ENCODE peak calls at places on chromosomes 11 and 22, in nine cellular contexts. W is cardiac muscle cell, M is BJ, Y is small intestine, V is adipocyte, R is adrenal gland, B is fibroblast of lung, S is testis, A is transverse colon. H is an unnamed sample.
A peak's percentile ranks its signal among the peaks of the same experiment; 100 is the strongest.

GRCh38 chr11:103798029-103798428 is 238.4 kb upstream of the DDI1 start:
- DNase-seq in W (peak; percentile 94), M (peak; percentile 57), Y (no peak), V (peak; percentile 55), R (no peak), B (peak; percentile 86), S (no peak), A (no peak), H (no peak)

GRCh38 chr11:17439316-17439782 is 37.3 kb downstream of the ABCC8 start:
- DNase-seq in W (no peak), M (no peak), Y (peak; percentile 8), V (no peak), R (no peak), B (no peak), S (no peak), A (no peak), H (no peak)

GRCh38 chr11:37544491-37544890 is 946.5 kb upstream of the RAG2 start:
- DNase-seq in W (no peak), M (no peak), Y (no peak), V (no peak), R (no peak), B (no peak), S (no peak), A (no peak), H (no peak)

GRCh38 chr11:73521621-73522020 is 76.3 kb downstream of the FAM168A start:
- DNase-seq in W (no peak), M (no peak), Y (no peak), V (no peak), R (no peak), B (peak; percentile 61), S (no peak), A (no peak), H (no peak)

GRCh38 chr22:30877662-30878515 is 90.7 kb downstream of the MORC2 start:
- DNase-seq in W (no peak), M (no peak), Y (no peak), V (no peak), R (peak; percentile 49), B (no peak), S (no peak), A (no peak), H (no peak)

GRCh38 chr22:27110985-27111451 is 453.6 kb downstream of the MIAT start:
- DNase-seq in W (peak; percentile 76), M (no peak), Y (no peak), V (no peak), R (no peak), B (peak; percentile 96), S (no peak), A (no peak), H (no peak)

GRCh38 chr22:48710410-48710809 is 1117.3 kb downstream of the BRD1 start:
- DNase-seq in W (no peak), M (no peak), Y (no peak), V (no peak), R (no peak), B (no peak), S (no peak), A (no peak), H (no peak)

GRCh38 chr22:48528221-48528915 is 1299.3 kb downstream of the BRD1 start:
- DNase-seq in W (no peak), M (no peak), Y (no peak), V (no peak), R (no peak), B (no peak), S (no peak), A (no peak), H (no peak)

GRCh38 chr11:34395916-34396555 is 38.2 kb upstream of the ABTB2 start:
- DNase-seq in W (no peak), M (no peak), Y (no peak), V (peak; percentile 61), R (no peak), B (peak; percentile 56), S (no peak), A (no peak), H (no peak)

GRCh38 chr22:36022162-36022561 is 6.5 kb downstream of the RBFOX2 start:
- DNase-seq in W (peak; percentile 46), M (peak; percentile 26), Y (no peak), V (peak; percentile 73), R (no peak), B (peak; percentile 70), S (no peak), A (no peak), H (no peak)

GRCh38 chr11:58575377-58576020 is at the start of gene LPXN:
- DNase-seq in W (peak; percentile 16), M (no peak), Y (peak; percentile 39), V (no peak), R (peak; percentile 27), B (peak; percentile 82), S (no peak), A (peak; percentile 48), H (no peak)

GRCh38 chr22:37564111-37564711 is 3.9 kb downstream of the CDC42EP1 start:
- DNase-seq in W (peak; percentile 93), M (no peak), Y (no peak), V (peak; percentile 30), R (peak; percentile 78), B (peak; percentile 81), S (no peak), A (no peak), H (no peak)

GRCh38 chr11:131978351-131978750 is 607.9 kb downstream of the NTM start:
- DNase-seq in W (no peak), M (no peak), Y (no peak), V (no peak), R (no peak), B (peak; percentile 46), S (no peak), A (no peak), H (no peak)

GRCh38 chr22:42648368-42649260 is 578 bp downstream of the CYB5R3 start:
- DNase-seq in W (peak; percentile 45), M (no peak), Y (peak; percentile 93), V (peak; percentile 81), R (peak; percentile 67), B (peak; percentile 65), S (peak; percentile 44), A (peak; percentile 89), H (no peak)

GRCh38 chr11:31841435-31841834 is 30.3 kb upstream of the PAX6 start:
- DNase-seq in W (no peak), M (no peak), Y (no peak), V (no peak), R (no peak), B (no peak), S (no peak), A (no peak), H (no peak)
- H3K27me3 ChIP-seq in W (peaks cover 80% of the 10 kb centered on the region), M (peaks cover 2% of the 10 kb centered on the region), Y (no peaks in the 10 kb centered on the region), V (peaks cover 62% of the 10 kb centered on the region), R (no peaks in the 10 kb centered on the region), B (peaks cover 6% of the 10 kb centered on the region), S (no peaks in the 10 kb centered on the region), A (peaks cover 66% of the 10 kb centered on the region), H (no peaks in the 10 kb centered on the region)

GRCh38 chr11:126467471-126467870 is 112.0 kb downstream of the ST3GAL4 start:
- DNase-seq in W (no peak), M (no peak), Y (no peak), V (no peak), R (no peak), B (no peak), S (no peak), A (no peak), H (no peak)

GRCh38 chr11:126467046-126467370 is 111.5 kb downstream of the ST3GAL4 start:
- DNase-seq in W (no peak), M (no peak), Y (no peak), V (no peak), R (no peak), B (no peak), S (no peak), A (no peak), H (no peak)

GRCh38 chr11:126464796-126465195 is 109.3 kb downstream of the ST3GAL4 start:
- DNase-seq in W (no peak), M (no peak), Y (no peak), V (no peak), R (no peak), B (no peak), S (no peak), A (no peak), H (no peak)

GRCh38 chr11:126466288-126467045 is 111.0 kb downstream of the ST3GAL4 start:
- DNase-seq in W (no peak), M (no peak), Y (no peak), V (no peak), R (no peak), B (no peak), S (no peak), A (no peak), H (no peak)

DNA sequence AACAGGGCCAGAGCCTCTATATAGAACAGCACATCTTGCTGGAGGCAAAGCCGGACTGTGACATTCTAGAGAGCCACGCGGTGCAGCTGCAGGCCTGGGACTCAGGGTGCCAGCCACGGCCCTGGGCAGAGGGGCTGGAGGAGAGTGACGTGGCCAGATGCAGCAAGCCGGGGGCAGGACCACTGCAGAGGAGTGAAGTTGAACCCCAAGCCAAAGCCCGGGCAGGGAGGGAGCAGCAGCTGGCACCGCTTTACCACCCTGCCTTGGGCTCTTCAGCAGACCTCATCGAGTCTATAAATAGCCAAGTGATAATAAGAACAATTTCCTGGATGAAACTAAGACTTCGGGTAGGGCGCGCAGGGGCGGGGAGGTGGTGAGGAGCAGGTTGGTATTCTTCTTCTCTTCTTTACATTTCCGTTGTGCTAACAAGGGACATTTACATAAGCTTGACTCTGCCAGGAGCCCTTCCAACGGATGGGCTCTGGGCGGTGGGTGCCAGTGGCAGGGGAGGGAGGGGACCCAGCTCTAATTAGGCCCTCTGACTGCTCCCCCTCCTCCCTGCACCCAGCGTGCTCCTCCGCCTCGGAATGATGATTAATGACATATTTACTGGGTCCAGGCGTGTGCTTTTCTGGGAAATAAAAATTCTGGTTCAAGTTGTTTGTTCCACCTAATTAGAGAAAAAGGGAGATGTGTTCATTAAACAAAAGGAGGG is 110.2 kb downstream of the ST3GAL4 start:
- DNase-seq in W (no peak), M (no peak), Y (no peak), V (no peak), R (no peak), B (no peak), S (peak; percentile 28), A (peak; percentile 68), H (no peak)
- H3K27me3 ChIP-seq in W (no peaks in the 10 kb centered on the region), M (no peaks in the 10 kb centered on the region), Y (no peaks in the 10 kb centered on the region), V (peaks cover 29% of the 10 kb centered on the region), R (no peaks in the 10 kb centered on the region), B (peaks cover 5% of the 10 kb centered on the region), S (no peaks in the 10 kb centered on the region), A (peaks cover 68% of the 10 kb centered on the region), H (no peaks in the 10 kb centered on the region)

GRCh38 chr11:85941380-85941973 is 86.3 kb downstream of the CCDC83 start:
- DNase-seq in W (peak; percentile 86), M (no peak), Y (peak; percentile 54), V (peak; percentile 82), R (peak; percentile 76), B (peak; percentile 58), S (peak; percentile 76), A (peak; percentile 39), H (no peak)
- H3K27me3 ChIP-seq in W (no peaks in the 10 kb centered on the region), M (no peaks in the 10 kb centered on the region), Y (no peaks in the 10 kb centered on the region), V (no peaks in the 10 kb centered on the region), R (no peaks in the 10 kb centered on the region), B (no peaks in the 10 kb centered on the region), S (no peaks in the 10 kb centered on the region), A (no peaks in the 10 kb centered on the region), H (no peaks in the 10 kb centered on the region)

DNA sequence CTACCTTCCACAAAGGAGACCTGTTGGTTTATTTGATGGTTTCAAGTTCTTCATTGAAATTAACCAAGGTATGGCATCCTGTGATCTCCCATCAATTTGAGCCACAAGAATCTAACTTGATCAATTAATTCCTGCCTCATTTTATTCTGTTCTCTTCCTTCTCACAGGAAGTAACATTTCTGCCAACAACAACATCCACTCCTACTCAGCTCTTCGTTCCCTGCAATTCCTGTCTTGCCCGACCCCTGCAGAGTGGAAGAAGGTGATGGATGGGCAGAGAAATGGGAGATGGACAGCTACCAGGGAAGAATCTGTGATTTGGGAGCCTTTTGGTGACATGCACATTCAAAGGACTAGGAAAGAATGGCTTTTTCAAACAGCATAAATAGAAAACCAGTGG is 112.8 kb upstream of the SEZ6L start:
- DNase-seq in W (no peak), M (no peak), Y (no peak), V (no peak), R (no peak), B (no peak), S (no peak), A (no peak), H (no peak)
- H3K27me3 ChIP-seq in W (no peaks in the 10 kb centered on the region), M (no peaks in the 10 kb centered on the region), Y (no peaks in the 10 kb centered on the region), V (peaks cover 10% of the 10 kb centered on the region), R (peaks cover 5% of the 10 kb centered on the region), B (no peaks in the 10 kb centered on the region), S (no peaks in the 10 kb centered on the region), A (peaks cover 19% of the 10 kb centered on the region), H (no peaks in the 10 kb centered on the region)

H was measured in vagina.